ENCODE peak calls at places on chromosomes 11 and 22, in seven cellular contexts. One of them, this sample, is unnamed.

GRCh38 chr11:3201112-3201581 is 17.5 kb downstream of the MRGPRG start:
- DNase-seq in left ventricle myocardium inferior: no peak
- DNase-seq in colonic mucosa: no peak
- DNase-seq in tibial nerve: no peak
- DNase-seq in cardiac fibroblast: no peak
- DNase-seq in CD14-positive monocyte: no peak
- DNase-seq in chondrocyte: no peak
- DNase-seq in this sample: no peak

GRCh38 chr22:40345801-40346177 is 511 bp upstream of the ADSL start:
- DNase-seq in left ventricle myocardium inferior: no peak
- DNase-seq in colonic mucosa: peak
- DNase-seq in tibial nerve: no peak
- DNase-seq in cardiac fibroblast: peak
- DNase-seq in CD14-positive monocyte: no peak
- DNase-seq in chondrocyte: no peak
- DNase-seq in this sample: peak

GRCh38 chr22:43199541-43199940 is 12.6 kb upstream of the TTLL12 start:
- DNase-seq in left ventricle myocardium inferior: no peak
- DNase-seq in colonic mucosa: no peak
- DNase-seq in tibial nerve: no peak
- DNase-seq in cardiac fibroblast: no peak
- DNase-seq in CD14-positive monocyte: no peak
- DNase-seq in chondrocyte: peak
- DNase-seq in this sample: no peak

GRCh38 chr11:7986768-7987559 is at the start of gene EIF3F:
- DNase-seq in left ventricle myocardium inferior: peak
- DNase-seq in colonic mucosa: peak
- DNase-seq in tibial nerve: peak
- DNase-seq in cardiac fibroblast: peak
- DNase-seq in CD14-positive monocyte: peak
- DNase-seq in chondrocyte: no peak
- DNase-seq in this sample: peak

GRCh38 chr11:65613091-65613928 is 711 bp downstream of the MAP3K11 start:
- DNase-seq in left ventricle myocardium inferior: no peak
- DNase-seq in colonic mucosa: peak
- DNase-seq in tibial nerve: no peak
- DNase-seq in cardiac fibroblast: no peak
- DNase-seq in CD14-positive monocyte: no peak
- DNase-seq in chondrocyte: no peak
- DNase-seq in this sample: no peak

GRCh38 chr11:86116386-86116726 is 47.5 kb upstream of the PICALM start:
- DNase-seq in left ventricle myocardium inferior: no peak
- DNase-seq in colonic mucosa: no peak
- DNase-seq in tibial nerve: no peak
- DNase-seq in cardiac fibroblast: peak
- DNase-seq in CD14-positive monocyte: no peak
- DNase-seq in chondrocyte: no peak
- DNase-seq in this sample: peak

GRCh38 chr11:11501546-11502274 is 120.1 kb downstream of the GALNT18 start:
- DNase-seq in left ventricle myocardium inferior: no peak
- DNase-seq in colonic mucosa: peak
- DNase-seq in tibial nerve: no peak
- DNase-seq in cardiac fibroblast: no peak
- DNase-seq in CD14-positive monocyte: no peak
- DNase-seq in chondrocyte: no peak
- DNase-seq in this sample: no peak

GRCh38 chr11:118870396-118871343 is 13.0 kb upstream of the CXCR5 start:
- DNase-seq in left ventricle myocardium inferior: peak
- DNase-seq in colonic mucosa: peak
- DNase-seq in tibial nerve: peak
- DNase-seq in cardiac fibroblast: peak
- DNase-seq in CD14-positive monocyte: no peak
- DNase-seq in chondrocyte: no peak
- DNase-seq in this sample: no peak

GRCh38 chr11:134585666-134586285 is 173.7 kb upstream of the B3GAT1 start:
- DNase-seq in left ventricle myocardium inferior: no peak
- DNase-seq in colonic mucosa: no peak
- DNase-seq in tibial nerve: no peak
- DNase-seq in cardiac fibroblast: no peak
- DNase-seq in CD14-positive monocyte: no peak
- DNase-seq in chondrocyte: no peak
- DNase-seq in this sample: no peak

GRCh38 chr11:31199403-31199802 is 170.1 kb downstream of the DCDC1 start:
- DNase-seq in left ventricle myocardium inferior: no peak
- DNase-seq in colonic mucosa: no peak
- DNase-seq in tibial nerve: no peak
- DNase-seq in cardiac fibroblast: no peak
- DNase-seq in CD14-positive monocyte: no peak
- DNase-seq in chondrocyte: no peak
- DNase-seq in this sample: no peak

GRCh38 chr22:19766506-19767426 is 6.2 kb downstream of the TBX1 start:
- DNase-seq in left ventricle myocardium inferior: peak
- DNase-seq in colonic mucosa: peak
- DNase-seq in tibial nerve: peak
- DNase-seq in cardiac fibroblast: peak
- DNase-seq in CD14-positive monocyte: no peak
- DNase-seq in chondrocyte: no peak
- DNase-seq in this sample: peak

GRCh38 chr22:27764722-27765236 is 36.8 kb downstream of the MN1 start:
- DNase-seq in left ventricle myocardium inferior: no peak
- DNase-seq in colonic mucosa: no peak
- DNase-seq in tibial nerve: no peak
- DNase-seq in cardiac fibroblast: no peak
- DNase-seq in CD14-positive monocyte: no peak
- DNase-seq in chondrocyte: no peak
- DNase-seq in this sample: no peak

GRCh38 chr22:26806445-26807170 is 149.2 kb downstream of the MIAT start:
- DNase-seq in left ventricle myocardium inferior: no peak
- DNase-seq in colonic mucosa: no peak
- DNase-seq in tibial nerve: no peak
- DNase-seq in cardiac fibroblast: no peak
- DNase-seq in CD14-positive monocyte: no peak
- DNase-seq in chondrocyte: no peak
- DNase-seq in this sample: no peak

GRCh38 chr11:70721006-70721405 is 322.7 kb downstream of the CTTN start:
- DNase-seq in left ventricle myocardium inferior: no peak
- DNase-seq in colonic mucosa: no peak
- DNase-seq in tibial nerve: no peak
- DNase-seq in cardiac fibroblast: no peak
- DNase-seq in CD14-positive monocyte: no peak
- DNase-seq in chondrocyte: no peak
- DNase-seq in this sample: no peak
- TF ChIP-seq CTCF in left ventricle myocardium inferior: no peak
- TF ChIP-seq CTCF in colonic mucosa: no peak
- TF ChIP-seq CTCF in tibial nerve: no peak
- TF ChIP-seq CTCF in cardiac fibroblast: no peak
- TF ChIP-seq CTCF in CD14-positive monocyte: no peak
- TF ChIP-seq CTCF in chondrocyte: no peak
- TF ChIP-seq CTCF in this sample: no peak

GRCh38 chr11:13298765-13299164 is 21.2 kb downstream of the BMAL1 start:
- DNase-seq in left ventricle myocardium inferior: no peak
- DNase-seq in colonic mucosa: no peak
- DNase-seq in tibial nerve: no peak
- DNase-seq in cardiac fibroblast: no peak
- DNase-seq in CD14-positive monocyte: no peak
- DNase-seq in chondrocyte: no peak
- DNase-seq in this sample: no peak
- TF ChIP-seq CTCF in left ventricle myocardium inferior: no peak
- TF ChIP-seq CTCF in colonic mucosa: no peak
- TF ChIP-seq CTCF in tibial nerve: no peak
- TF ChIP-seq CTCF in cardiac fibroblast: no peak
- TF ChIP-seq CTCF in CD14-positive monocyte: no peak
- TF ChIP-seq CTCF in chondrocyte: no peak
- TF ChIP-seq CTCF in this sample: no peak

GRCh38 chr11:125675196-125675595 is 5.5 kb downstream of the ACRV1 start:
- DNase-seq in left ventricle myocardium inferior: no peak
- DNase-seq in colonic mucosa: no peak
- DNase-seq in tibial nerve: no peak
- DNase-seq in cardiac fibroblast: peak
- DNase-seq in CD14-positive monocyte: no peak
- DNase-seq in chondrocyte: no peak
- DNase-seq in this sample: no peak

GRCh38 chr11:125674210-125674609 is 6.4 kb downstream of the ACRV1 start:
- DNase-seq in left ventricle myocardium inferior: no peak
- DNase-seq in colonic mucosa: no peak
- DNase-seq in tibial nerve: no peak
- DNase-seq in cardiac fibroblast: no peak
- DNase-seq in CD14-positive monocyte: no peak
- DNase-seq in chondrocyte: no peak
- DNase-seq in this sample: no peak

GRCh38 chr11:125680747-125681146 is at the start of gene ACRV1:
- DNase-seq in left ventricle myocardium inferior: no peak
- DNase-seq in colonic mucosa: no peak
- DNase-seq in tibial nerve: no peak
- DNase-seq in cardiac fibroblast: no peak
- DNase-seq in CD14-positive monocyte: no peak
- DNase-seq in chondrocyte: no peak
- DNase-seq in this sample: no peak

GRCh38 chr11:125679837-125680236 is 810 bp downstream of the ACRV1 start:
- DNase-seq in left ventricle myocardium inferior: no peak
- DNase-seq in colonic mucosa: no peak
- DNase-seq in tibial nerve: no peak
- DNase-seq in cardiac fibroblast: no peak
- DNase-seq in CD14-positive monocyte: no peak
- DNase-seq in chondrocyte: no peak
- DNase-seq in this sample: no peak

DNA sequence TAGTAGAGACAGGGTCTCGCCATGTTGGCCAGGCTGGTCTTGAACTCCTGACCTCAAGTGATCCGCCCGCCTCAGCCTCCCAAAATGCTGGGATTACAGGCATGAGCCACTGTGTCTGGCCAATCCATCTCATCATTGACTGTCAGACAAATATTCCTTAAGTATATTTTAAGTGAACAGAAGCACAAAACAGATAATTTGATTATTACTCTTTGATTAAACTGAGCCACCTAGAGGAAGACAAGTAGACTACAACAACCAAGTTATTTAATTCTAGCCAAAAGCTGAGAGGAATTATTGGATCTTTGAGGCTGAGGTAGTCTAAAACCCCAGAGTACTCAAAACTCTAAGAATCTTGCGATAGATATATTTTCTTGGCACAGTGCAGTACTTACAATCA is 1.2 kb downstream of the ACRV1 start:
- DNase-seq in left ventricle myocardium inferior: no peak
- DNase-seq in colonic mucosa: no peak
- DNase-seq in tibial nerve: no peak
- DNase-seq in cardiac fibroblast: peak
- DNase-seq in CD14-positive monocyte: no peak
- DNase-seq in chondrocyte: no peak
- DNase-seq in this sample: no peak
- TF ChIP-seq CTCF in left ventricle myocardium inferior: no peak
- TF ChIP-seq CTCF in colonic mucosa: no peak
- TF ChIP-seq CTCF in tibial nerve: no peak
- TF ChIP-seq CTCF in cardiac fibroblast: peak
- TF ChIP-seq CTCF in CD14-positive monocyte: no peak
- TF ChIP-seq CTCF in chondrocyte: peak
- TF ChIP-seq CTCF in this sample: peak

GRCh38 chr11:120306519-120307242 is 18.4 kb upstream of the TLCD5 start:
- DNase-seq in left ventricle myocardium inferior: no peak
- DNase-seq in colonic mucosa: peak
- DNase-seq in tibial nerve: no peak
- DNase-seq in cardiac fibroblast: peak
- DNase-seq in CD14-positive monocyte: no peak
- DNase-seq in chondrocyte: no peak
- DNase-seq in this sample: no peak
- TF ChIP-seq CTCF in left ventricle myocardium inferior: peak
- TF ChIP-seq CTCF in colonic mucosa: no peak
- TF ChIP-seq CTCF in tibial nerve: no peak
- TF ChIP-seq CTCF in cardiac fibroblast: peak
- TF ChIP-seq CTCF in CD14-positive monocyte: no peak
- TF ChIP-seq CTCF in chondrocyte: peak
- TF ChIP-seq CTCF in this sample: no peak

DNA sequence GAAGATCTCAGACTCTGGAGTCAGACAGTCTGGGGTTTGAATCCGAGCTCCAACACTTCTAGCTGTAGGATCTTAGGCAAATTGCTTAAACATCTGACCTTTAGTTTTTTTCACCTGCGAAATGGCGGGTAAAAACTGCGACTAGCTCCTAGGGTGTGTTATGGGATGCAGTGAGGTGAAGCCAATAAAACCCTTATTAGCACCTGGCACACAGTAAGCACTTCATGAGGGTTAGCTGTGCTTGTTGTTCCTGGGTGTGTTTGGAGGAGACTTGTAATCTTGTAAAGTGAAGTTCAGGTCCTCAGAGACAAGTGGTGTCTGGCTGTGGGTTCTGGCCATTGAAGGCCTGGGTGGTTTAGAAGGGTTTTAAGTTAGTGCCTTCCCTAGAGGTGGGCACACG is 68.9 kb downstream of the ZBTB16 start:
- DNase-seq in left ventricle myocardium inferior: no peak
- DNase-seq in colonic mucosa: peak
- DNase-seq in tibial nerve: no peak
- DNase-seq in cardiac fibroblast: no peak
- DNase-seq in CD14-positive monocyte: no peak
- DNase-seq in chondrocyte: no peak
- DNase-seq in this sample: no peak
- TF ChIP-seq CTCF in left ventricle myocardium inferior: no peak
- TF ChIP-seq CTCF in colonic mucosa: no peak
- TF ChIP-seq CTCF in tibial nerve: no peak
- TF ChIP-seq CTCF in cardiac fibroblast: no peak
- TF ChIP-seq CTCF in CD14-positive monocyte: no peak
- TF ChIP-seq CTCF in chondrocyte: no peak
- TF ChIP-seq CTCF in this sample: no peak

DNA sequence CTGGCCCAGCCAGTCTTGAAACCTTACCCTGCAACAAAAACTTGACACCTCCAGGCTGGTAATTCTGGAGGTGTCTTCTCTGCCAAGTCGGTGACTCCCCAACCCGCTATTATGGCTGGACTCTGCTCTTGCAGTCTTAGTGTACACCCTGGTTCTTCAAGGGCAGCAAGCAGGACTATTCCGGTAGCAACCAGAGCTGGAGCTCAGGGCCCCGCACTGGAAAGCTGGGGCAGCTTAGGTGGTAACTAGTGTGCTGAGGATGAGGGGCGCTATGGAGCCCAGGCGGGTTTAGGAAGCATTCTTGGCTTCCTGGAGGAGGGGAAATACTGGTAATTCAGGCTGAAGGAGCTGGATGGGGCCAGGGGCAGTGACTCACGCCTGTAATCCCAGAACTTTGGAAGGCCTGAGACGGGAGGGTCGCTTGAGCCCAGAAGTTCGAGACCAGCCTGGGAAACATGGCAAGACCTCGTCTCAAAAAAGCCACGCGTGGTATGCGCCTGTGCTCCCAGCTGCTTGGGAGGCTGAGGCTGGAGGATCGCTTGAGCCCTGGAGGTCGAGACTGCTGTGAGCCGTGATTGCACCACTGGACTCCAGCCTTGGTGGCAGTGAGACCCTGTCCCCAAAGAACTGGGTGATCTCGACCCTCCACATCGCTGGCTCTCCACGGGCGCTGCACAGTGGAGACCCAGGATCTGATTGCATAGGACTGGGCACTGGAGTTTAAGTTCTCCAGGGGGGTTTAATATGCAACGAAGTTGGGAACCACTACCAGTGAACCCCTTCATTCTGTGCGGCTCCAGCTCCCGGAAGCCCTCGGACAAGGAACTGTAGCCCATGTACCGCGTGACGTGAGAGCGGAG is 10.6 kb upstream of the AIFM3 start:
- DNase-seq in left ventricle myocardium inferior: no peak
- DNase-seq in colonic mucosa: peak
- DNase-seq in tibial nerve: no peak
- DNase-seq in cardiac fibroblast: peak
- DNase-seq in CD14-positive monocyte: no peak
- DNase-seq in chondrocyte: no peak
- DNase-seq in this sample: peak
- TF ChIP-seq CTCF in left ventricle myocardium inferior: no peak
- TF ChIP-seq CTCF in colonic mucosa: no peak
- TF ChIP-seq CTCF in tibial nerve: no peak
- TF ChIP-seq CTCF in cardiac fibroblast: no peak
- TF ChIP-seq CTCF in CD14-positive monocyte: no peak
- TF ChIP-seq CTCF in chondrocyte: no peak
- TF ChIP-seq CTCF in this sample: no peak